ENCODE peak calls at places on chromosomes 11 and 22, in six cellular contexts. One of them, this sample, is unnamed.

GRCh38 chr22:38074181-38075104 is 9.5 kb downstream of the SLC16A8 start:
- DNase-seq in fibroblast of the conjunctiva: peak
- DNase-seq in brain microvascular endothelial cell: no peak
- DNase-seq in A549: no peak
- DNase-seq in caudate nucleus: no peak
- DNase-seq in BE2C: no peak
- DNase-seq in this sample: no peak

GRCh38 chr11:122900803-122901202 is 18.2 kb downstream of the JHY start:
- DNase-seq in BE2C: no peak
- DNase-seq in fibroblast of the conjunctiva: no peak
- DNase-seq in A549: no peak
- DNase-seq in brain microvascular endothelial cell: peak
- DNase-seq in caudate nucleus: no peak
- DNase-seq in this sample: no peak

GRCh38 chr22:47409501-47410275 is 647.2 kb downstream of the TBC1D22A start:
- DNase-seq in fibroblast of the conjunctiva: no peak
- DNase-seq in caudate nucleus: no peak
- DNase-seq in brain microvascular endothelial cell: no peak
- DNase-seq in BE2C: no peak
- DNase-seq in A549: no peak
- DNase-seq in this sample: no peak

GRCh38 chr11:126121316-126121715 is 58.6 kb upstream of the CDON start:
- DNase-seq in caudate nucleus: no peak
- DNase-seq in BE2C: no peak
- DNase-seq in fibroblast of the conjunctiva: no peak
- DNase-seq in A549: no peak
- DNase-seq in brain microvascular endothelial cell: no peak
- DNase-seq in this sample: no peak

GRCh38 chr11:68206211-68206610 is 6.9 kb downstream of the KMT5B start:
- DNase-seq in A549: peak
- DNase-seq in brain microvascular endothelial cell: peak
- DNase-seq in caudate nucleus: no peak
- DNase-seq in BE2C: no peak
- DNase-seq in fibroblast of the conjunctiva: peak
- DNase-seq in this sample: no peak

GRCh38 chr11:63907063-63907462 is 9.9 kb downstream of the RCOR2 start:
- DNase-seq in A549: no peak
- DNase-seq in fibroblast of the conjunctiva: no peak
- DNase-seq in caudate nucleus: no peak
- DNase-seq in BE2C: no peak
- DNase-seq in brain microvascular endothelial cell: no peak
- DNase-seq in this sample: no peak

GRCh38 chr11:2569731-2570210 is 125.0 kb downstream of the KCNQ1 start:
- DNase-seq in fibroblast of the conjunctiva: no peak
- DNase-seq in caudate nucleus: no peak
- DNase-seq in brain microvascular endothelial cell: no peak
- DNase-seq in BE2C: no peak
- DNase-seq in A549: no peak
- DNase-seq in this sample: no peak

GRCh38 chr11:93537022-93537421 is 6.2 kb downstream of the SMCO4 start:
- DNase-seq in brain microvascular endothelial cell: no peak
- DNase-seq in fibroblast of the conjunctiva: no peak
- DNase-seq in A549: no peak
- DNase-seq in caudate nucleus: no peak
- DNase-seq in BE2C: peak
- DNase-seq in this sample: no peak

GRCh38 chr11:9090488-9091043 is 833 bp downstream of the SCUBE2 start:
- DNase-seq in caudate nucleus: no peak
- DNase-seq in brain microvascular endothelial cell: no peak
- DNase-seq in A549: no peak
- DNase-seq in BE2C: no peak
- DNase-seq in fibroblast of the conjunctiva: no peak
- DNase-seq in this sample: no peak

GRCh38 chr22:27348634-27349033 is 452.9 kb downstream of the MN1 start:
- DNase-seq in BE2C: no peak
- DNase-seq in A549: no peak
- DNase-seq in brain microvascular endothelial cell: no peak
- DNase-seq in fibroblast of the conjunctiva: no peak
- DNase-seq in caudate nucleus: no peak
- DNase-seq in this sample: no peak

GRCh38 chr11:2108675-2109481 is 30.3 kb downstream of the IGF2 start:
- DNase-seq in caudate nucleus: no peak
- DNase-seq in brain microvascular endothelial cell: no peak
- DNase-seq in A549: no peak
- DNase-seq in fibroblast of the conjunctiva: no peak
- DNase-seq in BE2C: no peak
- DNase-seq in this sample: no peak

GRCh38 chr11:101848262-101848661 is 66.5 kb upstream of the CEP126 start:
- DNase-seq in brain microvascular endothelial cell: no peak
- DNase-seq in fibroblast of the conjunctiva: no peak
- DNase-seq in BE2C: peak
- DNase-seq in A549: peak
- DNase-seq in caudate nucleus: no peak
- DNase-seq in this sample: no peak

GRCh38 chr11:60528465-60528864 is 13.3 kb downstream of the MS4A13 start:
- DNase-seq in fibroblast of the conjunctiva: no peak
- DNase-seq in BE2C: no peak
- DNase-seq in caudate nucleus: no peak
- DNase-seq in brain microvascular endothelial cell: no peak
- DNase-seq in A549: no peak
- DNase-seq in this sample: no peak

GRCh38 chr11:16782226-16782919 is 43.9 kb downstream of the C11orf58 start:
- DNase-seq in BE2C: no peak
- DNase-seq in caudate nucleus: no peak
- DNase-seq in A549: no peak
- DNase-seq in brain microvascular endothelial cell: no peak
- DNase-seq in fibroblast of the conjunctiva: no peak
- DNase-seq in this sample: no peak

GRCh38 chr11:45929486-45930030 is 7.1 kb downstream of the LARGE2 start:
- DNase-seq in A549: no peak
- DNase-seq in brain microvascular endothelial cell: no peak
- DNase-seq in caudate nucleus: no peak
- DNase-seq in BE2C: no peak
- DNase-seq in fibroblast of the conjunctiva: no peak
- DNase-seq in this sample: no peak

GRCh38 chr11:89613916-89614315 is 96.2 kb upstream of the TRIM77 start:
- DNase-seq in brain microvascular endothelial cell: no peak
- DNase-seq in fibroblast of the conjunctiva: no peak
- DNase-seq in caudate nucleus: no peak
- DNase-seq in BE2C: no peak
- DNase-seq in A549: no peak
- DNase-seq in this sample: no peak

GRCh38 chr11:44036811-44037657 is 10.7 kb upstream of the ACCSL start:
- DNase-seq in A549: peak
- DNase-seq in fibroblast of the conjunctiva: peak
- DNase-seq in brain microvascular endothelial cell: peak
- DNase-seq in caudate nucleus: peak
- DNase-seq in BE2C: peak
- DNase-seq in this sample: peak

GRCh38 chr11:13297917-13298356 is 20.3 kb downstream of the BMAL1 start:
- DNase-seq in A549: no peak
- DNase-seq in caudate nucleus: no peak
- DNase-seq in brain microvascular endothelial cell: no peak
- DNase-seq in fibroblast of the conjunctiva: no peak
- DNase-seq in BE2C: no peak
- DNase-seq in this sample: peak

GRCh38 chr11:75505966-75506692 is 19.6 kb downstream of the GDPD5 start:
- DNase-seq in BE2C: peak
- DNase-seq in fibroblast of the conjunctiva: no peak
- DNase-seq in brain microvascular endothelial cell: no peak
- DNase-seq in caudate nucleus: no peak
- DNase-seq in A549: no peak
- DNase-seq in this sample: no peak

GRCh38 chr22:32411829-32412592 is at the start of gene RTCB:
- DNase-seq in caudate nucleus: peak
- DNase-seq in A549: peak
- DNase-seq in BE2C: peak
- DNase-seq in fibroblast of the conjunctiva: peak
- DNase-seq in brain microvascular endothelial cell: peak
- DNase-seq in this sample: peak

GRCh38 chr11:17073370-17074027 is 4.0 kb downstream of the RPS13 start:
- DNase-seq in brain microvascular endothelial cell: no peak
- DNase-seq in caudate nucleus: no peak
- DNase-seq in fibroblast of the conjunctiva: no peak
- DNase-seq in A549: no peak
- DNase-seq in BE2C: no peak
- DNase-seq in this sample: no peak

GRCh38 chr22:31879585-31879984 is 64.8 kb upstream of the YWHAH start:
- DNase-seq in fibroblast of the conjunctiva: no peak
- DNase-seq in A549: no peak
- DNase-seq in caudate nucleus: no peak
- DNase-seq in BE2C: no peak
- DNase-seq in brain microvascular endothelial cell: no peak
- DNase-seq in this sample: no peak

GRCh38 chr22:22959147-22959827 is 71.7 kb downstream of the IGLL5 start:
- DNase-seq in caudate nucleus: peak
- DNase-seq in brain microvascular endothelial cell: peak
- DNase-seq in fibroblast of the conjunctiva: peak
- DNase-seq in BE2C: peak
- DNase-seq in A549: peak
- DNase-seq in this sample: peak

GRCh38 chr11:70531281-70532065 is 133.1 kb downstream of the CTTN start:
- DNase-seq in A549: no peak
- DNase-seq in BE2C: no peak
- DNase-seq in caudate nucleus: no peak
- DNase-seq in brain microvascular endothelial cell: no peak
- DNase-seq in fibroblast of the conjunctiva: no peak
- DNase-seq in this sample: no peak

GRCh38 chr22:21098099-21098671 is 52.4 kb downstream of the LRRC74B start:
- DNase-seq in caudate nucleus: no peak
- DNase-seq in fibroblast of the conjunctiva: no peak
- DNase-seq in brain microvascular endothelial cell: no peak
- DNase-seq in A549: peak
- DNase-seq in BE2C: no peak
- DNase-seq in this sample: peak

GRCh38 chr22:47818496-47818895 is 1056.0 kb downstream of the TBC1D22A start:
- DNase-seq in brain microvascular endothelial cell: no peak
- DNase-seq in caudate nucleus: no peak
- DNase-seq in fibroblast of the conjunctiva: no peak
- DNase-seq in A549: no peak
- DNase-seq in BE2C: no peak
- DNase-seq in this sample: no peak

This sample was measured in lung.